ENCODE peak calls at places on chromosomes 2 and 18, in seven cellular contexts. W is prostate gland, J is left ventricle myocardium inferior, I is GM10248, S is epithelial cell of esophagus, U is A549, R is stomach. L is an unnamed sample.

GRCh38 chr18:62335494-62335893 is 10.4 kb downstream of the TNFRSF11A start:
- DNase-seq in W (no peak), J (no peak), I (no peak), S (no peak), U (no peak), R (no peak), L (no peak)

GRCh38 chr2:121721926-121722325 is 14.7 kb downstream of the NIFK start:
- DNase-seq in W (no peak), J (no peak), I (no peak), S (peak; percentile 95), U (no peak), R (no peak), L (no peak)

GRCh38 chr2:85277416-85278158 is 50.2 kb downstream of the TGOLN2 start:
- DNase-seq in W (peak; percentile 26), J (peak; percentile 61), I (no peak), S (peak; percentile 89), U (no peak), R (no peak), L (no peak)

GRCh38 chr18:79490593-79491551 is 95.1 kb downstream of the NFATC1 start:
- DNase-seq in W (no peak), J (peak; percentile 12), I (no peak), S (no peak), U (no peak), R (no peak), L (no peak)

GRCh38 chr2:227939271-227940027 is 68.0 kb downstream of the DAW1 start:
- DNase-seq in W (no peak), J (no peak), I (peak; percentile 26), S (peak; percentile 60), U (peak; percentile 15), R (no peak), L (no peak)

GRCh38 chr2:199379251-199379650 is 78.5 kb downstream of the SATB2 start:
- DNase-seq in W (no peak), J (no peak), I (no peak), S (peak; percentile 48), U (no peak), R (no peak), L (no peak)

GRCh38 chr2:8676191-8676914 is 5.5 kb upstream of the ID2 start:
- DNase-seq in W (peak; percentile 79), J (peak; percentile 90), I (no peak), S (peak; percentile 33), U (no peak), R (peak; percentile 78), L (peak; percentile 79)

GRCh38 chr2:94870392-94871225 is 621 bp upstream of the TEKT4 start:
- DNase-seq in W (no peak), J (peak; percentile 9), I (no peak), S (no peak), U (no peak), R (no peak), L (peak; percentile 70)

GRCh38 chr2:133581027-133581760 is 12.9 kb upstream of the NCKAP5 start:
- DNase-seq in W (no peak), J (no peak), I (no peak), S (no peak), U (no peak), R (no peak), L (no peak)

GRCh38 chr2:38765551-38765950 is 12.5 kb upstream of the GEMIN6 start:
- DNase-seq in W (peak; percentile 59), J (no peak), I (no peak), S (peak; percentile 11), U (no peak), R (no peak), L (no peak)

GRCh38 chr18:8947576-8947975 is 154.9 kb upstream of the NDUFV2 start:
- DNase-seq in W (no peak), J (no peak), I (no peak), S (no peak), U (no peak), R (no peak), L (no peak)

GRCh38 chr2:106876699-106877098 is 9.3 kb downstream of the ST6GAL2 start:
- DNase-seq in W (no peak), J (no peak), I (no peak), S (no peak), U (no peak), R (no peak), L (no peak)

GRCh38 chr2:88666576-88666975 is 24.9 kb upstream of the RPIA start:
- DNase-seq in W (peak; percentile 6), J (no peak), I (no peak), S (peak; percentile 22), U (no peak), R (peak; percentile 81), L (no peak)

GRCh38 chr2:108553181-108553919 is 19.1 kb downstream of the LIMS1 start:
- DNase-seq in W (no peak), J (no peak), I (no peak), S (no peak), U (no peak), R (no peak), L (no peak)

GRCh38 chr18:5049124-5049523 is 147.9 kb downstream of the AKAIN1 start:
- DNase-seq in W (no peak), J (no peak), I (no peak), S (no peak), U (no peak), R (no peak), L (no peak)

GRCh38 chr18:78689606-78690005 is 290.0 kb upstream of the SALL3 start:
- DNase-seq in W (no peak), J (no peak), I (no peak), S (no peak), U (no peak), R (peak; percentile 11), L (peak; percentile 45)

GRCh38 chr18:62788891-62789290 is 73.5 kb downstream of the PHLPP1 start:
- DNase-seq in W (peak; percentile 54), J (no peak), I (no peak), S (no peak), U (no peak), R (no peak), L (no peak)

GRCh38 chr2:101873543-101873942 is 118.2 kb upstream of the IL1R2 start:
- DNase-seq in W (no peak), J (no peak), I (no peak), S (no peak), U (peak; percentile 7), R (no peak), L (no peak)

GRCh38 chr2:106108351-106108750 is 85.8 kb downstream of the UXS1 start:
- DNase-seq in W (no peak), J (no peak), I (no peak), S (peak; percentile 38), U (no peak), R (no peak), L (no peak)

GRCh38 chr2:162317910-162318279 is 589 bp downstream of the IFIH1 start:
- DNase-seq in W (peak; percentile 25), J (peak; percentile 15), I (no peak), S (peak; percentile 41), U (no peak), R (peak; percentile 33), L (no peak)

GRCh38 chr2:146931109-146931508 is 913.7 kb upstream of the ACVR2A start:
- DNase-seq in W (no peak), J (no peak), I (no peak), S (no peak), U (no peak), R (no peak), L (no peak)

DNA sequence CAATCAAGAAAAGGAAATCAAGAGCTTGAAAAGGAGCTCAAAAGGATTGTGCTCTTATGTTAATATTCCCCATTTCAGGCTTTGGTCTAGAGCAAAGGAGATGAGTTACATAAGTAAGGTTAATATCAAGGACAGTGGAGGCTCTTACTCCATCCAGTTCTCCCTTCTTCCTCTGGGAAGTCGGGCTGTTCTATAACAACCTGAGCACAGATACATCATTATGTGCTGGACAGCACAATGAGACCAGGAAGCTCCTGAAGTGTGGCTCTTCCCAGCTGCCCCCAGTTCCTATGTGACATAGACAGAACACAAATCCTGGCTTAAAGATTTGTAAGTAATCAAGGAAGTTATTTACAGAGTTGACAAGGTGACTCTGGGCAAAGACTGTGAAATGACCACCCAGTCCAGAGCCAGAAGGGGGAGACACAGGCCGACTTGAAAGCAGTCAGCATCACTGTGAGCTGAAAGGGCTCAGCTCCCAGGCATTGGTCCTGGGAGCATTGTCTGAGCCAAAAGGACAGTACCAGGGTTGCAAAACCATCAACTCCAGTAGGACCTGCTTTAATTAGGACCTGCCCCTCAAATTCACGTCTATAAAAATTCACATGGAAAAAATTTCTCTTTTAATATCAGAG is 917.6 kb upstream of the ACVR2A start:
- DNase-seq in W (peak; percentile 39), J (no peak), I (peak; percentile 6), S (peak; percentile 65), U (no peak), R (peak; percentile 34), L (no peak)
- TF ChIP-seq CTCF in W (peak; percentile 19), J (peak; percentile 52), I (peak; percentile 60), S (peak; percentile 80), U (no peak), R (no peak), L (peak; percentile 79)

DNA sequence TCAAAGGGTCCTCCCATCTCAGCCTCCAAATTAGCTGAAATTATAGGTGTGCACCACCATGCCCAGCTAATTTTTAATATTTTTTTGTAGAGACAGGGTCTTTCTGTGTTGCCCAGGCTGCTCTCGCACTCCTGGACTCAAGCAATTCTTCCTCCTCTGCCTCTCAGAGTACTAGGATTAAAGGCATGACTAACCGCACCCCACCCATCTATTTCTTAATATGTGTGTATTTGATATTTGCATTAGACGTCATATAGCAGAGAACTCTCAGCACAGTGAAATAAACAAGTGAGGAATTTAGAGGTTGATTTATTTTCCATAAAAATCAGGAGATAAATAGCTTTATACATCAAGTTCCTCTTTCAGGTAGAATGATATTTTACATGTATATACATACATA is 213.5 kb downstream of the FSIP2 start:
- DNase-seq in W (no peak), J (no peak), I (no peak), S (peak; percentile 76), U (no peak), R (no peak), L (no peak)
- TF ChIP-seq CTCF in W (no peak), J (no peak), I (no peak), S (no peak), U (no peak), R (no peak), L (no peak)

GRCh38 chr2:197372582-197372981 is 62.0 kb upstream of the ANKRD44 start:
- DNase-seq in W (no peak), J (no peak), I (no peak), S (no peak), U (no peak), R (no peak), L (no peak)

GRCh38 chr2:197378494-197378972 is 56.3 kb downstream of the SF3B1 start:
- DNase-seq in W (peak; percentile 36), J (no peak), I (peak; percentile 70), S (peak; percentile 60), U (peak; percentile 44), R (peak; percentile 51), L (no peak)

GRCh38 chr2:197377670-197378069 is 57.2 kb downstream of the SF3B1 start:
- DNase-seq in W (no peak), J (no peak), I (no peak), S (no peak), U (no peak), R (no peak), L (no peak)
- TF ChIP-seq CTCF in W (no peak), J (no peak), I (no peak), S (no peak), U (no peak), R (no peak), L (no peak)

GRCh38 chr18:33440011-33440383 is 524 bp downstream of the CCDC178 start:
- DNase-seq in W (peak; percentile 31), J (peak; percentile 17), I (peak; percentile 23), S (peak; percentile 44), U (peak; percentile 3), R (peak; percentile 54), L (peak; percentile 69)

GRCh38 chr18:33444699-33445098 is 4.2 kb upstream of the CCDC178 start:
- DNase-seq in W (no peak), J (no peak), I (no peak), S (no peak), U (no peak), R (no peak), L (no peak)

GRCh38 chr18:33440384-33441043 is at the start of gene CCDC178:
- DNase-seq in W (peak; percentile 6), J (no peak), I (peak; percentile 8), S (no peak), U (peak; percentile 7), R (peak; percentile 40), L (peak; percentile 78)
- TF ChIP-seq CTCF in W (no peak), J (peak; percentile 29), I (no peak), S (no peak), U (no peak), R (no peak), L (peak; percentile 66)

L was measured in type B pancreatic cell.